ENCODE peak calls at places on chromosomes 12 and 14, in nine cellular contexts. P is HAP-1; X is CD4-positive, alpha-beta memory T cell; V is suprapubic skin; K is CD8-positive, alpha-beta T cell; Z is tibial artery; I is epithelial cell of esophagus; B is HepG2; U is GM23338. M is an unnamed sample.

GRCh38 chr14:61615743-61616523 is 79.4 kb upstream of the HIF1A start:
- DNase-seq in P (no peak), X (no peak), V (no peak), K (no peak), Z (no peak), I (no peak), B (no peak), U (no peak), M (no peak)

GRCh38 chr14:74574092-74574438 is 38.0 kb downstream of the LTBP2 start:
- DNase-seq in P (no peak), X (no peak), V (no peak), K (no peak), Z (no peak), I (no peak), B (no peak), U (no peak), M (no peak)

GRCh38 chr14:62030387-62030786 is 268.2 kb downstream of the SNAPC1 start:
- DNase-seq in P (no peak), X (no peak), V (no peak), K (no peak), Z (no peak), I (no peak), B (no peak), U (no peak), M (no peak)

GRCh38 chr14:52071675-52072074 is 2.8 kb upstream of the NID2 start:
- DNase-seq in P (peak; percentile 27), X (no peak), V (no peak), K (no peak), Z (no peak), I (no peak), B (no peak), U (peak; percentile 64), M (no peak)

GRCh38 chr12:57576613-57577160 is 14.3 kb upstream of the PIP4K2C start:
- DNase-seq in P (no peak), X (no peak), V (no peak), K (no peak), Z (no peak), I (peak; percentile 57), B (peak; percentile 88), U (no peak), M (no peak)

GRCh38 chr14:100402631-100403030 is 79.5 kb downstream of the SLC25A47 start:
- DNase-seq in P (no peak), X (no peak), V (no peak), K (no peak), Z (no peak), I (no peak), B (no peak), U (no peak), M (no peak)

GRCh38 chr12:27571463-27571862 is 47.5 kb downstream of the PPFIBP1 start:
- DNase-seq in P (no peak), X (no peak), V (no peak), K (no peak), Z (no peak), I (peak; percentile 88), B (no peak), U (no peak), M (no peak)

GRCh38 chr14:102905116-102906108 is 17.1 kb upstream of the AMN start:
- DNase-seq in P (no peak), X (no peak), V (no peak), K (no peak), Z (no peak), I (no peak), B (no peak), U (no peak), M (no peak)

GRCh38 chr12:10701226-10701681 is 21.9 kb downstream of the YBX3 start:
- DNase-seq in P (no peak), X (no peak), V (no peak), K (no peak), Z (no peak), I (no peak), B (no peak), U (no peak), M (no peak)

GRCh38 chr14:92579244-92579643 is 65.7 kb downstream of the RIN3 start:
- DNase-seq in P (no peak), X (no peak), V (no peak), K (no peak), Z (no peak), I (no peak), B (no peak), U (no peak), M (no peak)

GRCh38 chr14:104576607-104577332 is 2.8 kb upstream of the C14orf180 start:
- DNase-seq in P (no peak), X (no peak), V (no peak), K (no peak), Z (no peak), I (no peak), B (peak; percentile 25), U (no peak), M (no peak)

GRCh38 chr12:125549836-125550235 is 484.6 kb downstream of the AACS start:
- DNase-seq in P (no peak), X (no peak), V (no peak), K (no peak), Z (no peak), I (no peak), B (no peak), U (peak; percentile 51), M (no peak)

GRCh38 chr14:72049462-72049861 is 117.2 kb downstream of the RGS6 start:
- DNase-seq in P (no peak), X (no peak), V (no peak), K (no peak), Z (no peak), I (peak; percentile 30), B (no peak), U (no peak), M (no peak)

GRCh38 chr14:104898195-104898558 is 26.5 kb upstream of the PLD4 start:
- DNase-seq in P (no peak), X (no peak), V (peak; percentile 67), K (no peak), Z (no peak), I (no peak), B (no peak), U (no peak), M (no peak)

GRCh38 chr14:68308695-68309094 is 484.2 kb downstream of the ZFP36L1 start:
- DNase-seq in P (no peak), X (no peak), V (no peak), K (no peak), Z (no peak), I (no peak), B (no peak), U (no peak), M (no peak)

GRCh38 chr12:119369907-119370546 is 35.5 kb downstream of the CCDC60 start:
- DNase-seq in P (no peak), X (no peak), V (no peak), K (no peak), Z (no peak), I (peak; percentile 62), B (no peak), U (no peak), M (no peak)

GRCh38 chr12:63995512-63995911 is 151.0 kb downstream of the SRGAP1 start:
- DNase-seq in P (no peak), X (no peak), V (no peak), K (no peak), Z (no peak), I (peak; percentile 44), B (no peak), U (no peak), M (no peak)

GRCh38 chr12:67428431-67428830 is 159.3 kb downstream of the CAND1 start:
- DNase-seq in P (no peak), X (no peak), V (no peak), K (no peak), Z (no peak), I (peak; percentile 60), B (peak; percentile 24), U (no peak), M (no peak)

GRCh38 chr14:89630096-89630829 is 213.2 kb upstream of the FOXN3 start:
- DNase-seq in P (no peak), X (no peak), V (no peak), K (no peak), Z (no peak), I (no peak), B (no peak), U (no peak), M (no peak)

GRCh38 chr12:121371404-121371803 is 19.2 kb upstream of the ANAPC5 start:
- DNase-seq in P (no peak), X (no peak), V (no peak), K (no peak), Z (no peak), I (no peak), B (peak; percentile 38), U (no peak), M (no peak)
- H3K4me3 ChIP-seq in P (no peak overlapping the region), X (no peak overlapping the region), V (no peak overlapping the region), K (no peak overlapping the region), Z (no peak overlapping the region), I (no peak overlapping the region), B (no peak overlapping the region), U (no peak overlapping the region), M (no peak overlapping the region)

GRCh38 chr12:79686171-79686570 is 4.6 kb downstream of the PAWR start:
- DNase-seq in P (no peak), X (no peak), V (no peak), K (no peak), Z (no peak), I (peak; percentile 56), B (no peak), U (no peak), M (no peak)
- H3K4me3 ChIP-seq in P (no peak overlapping the region), X (no peak overlapping the region), V (peak overlapping the region; percentile 85), K (no peak overlapping the region), Z (peak overlapping the region; percentile 97), I (peak overlapping the region; percentile 73), B (peak overlapping the region; percentile 76), U (peak overlapping the region; percentile 65), M (no peak overlapping the region)

GRCh38 chr12:663293-663871 is at the start of gene NINJ2:
- DNase-seq in P (no peak), X (no peak), V (no peak), K (no peak), Z (no peak), I (no peak), B (no peak), U (no peak), M (no peak)
- H3K4me3 ChIP-seq in P (no peak within 1 kb of the TSS), X (no peak within 1 kb of the TSS), V (peak within 1 kb of the TSS; percentile 8), K (no peak within 1 kb of the TSS), Z (peak within 1 kb of the TSS; percentile 32), I (no peak within 1 kb of the TSS), B (no peak within 1 kb of the TSS), U (no peak within 1 kb of the TSS), M (no peak within 1 kb of the TSS)

GRCh38 chr14:23428686-23429495 is 6.6 kb downstream of the MYH7 start:
- DNase-seq in P (no peak), X (no peak), V (peak; percentile 50), K (no peak), Z (no peak), I (no peak), B (no peak), U (no peak), M (no peak)

GRCh38 chr14:23431486-23431885 is 4.0 kb downstream of the MYH7 start:
- DNase-seq in P (no peak), X (no peak), V (peak; percentile 50), K (no peak), Z (peak; percentile 16), I (no peak), B (no peak), U (no peak), M (no peak)

GRCh38 chr14:23430016-23430732 is 5.3 kb downstream of the MYH7 start:
- DNase-seq in P (no peak), X (no peak), V (peak; percentile 41), K (no peak), Z (peak; percentile 11), I (no peak), B (no peak), U (no peak), M (no peak)

GRCh38 chr14:23432102-23432925 is 3.1 kb downstream of the MYH7 start:
- DNase-seq in P (no peak), X (no peak), V (peak; percentile 67), K (no peak), Z (peak; percentile 7), I (no peak), B (no peak), U (no peak), M (no peak)

GRCh38 chr14:23430733-23431105 is 4.7 kb downstream of the MYH7 start:
- DNase-seq in P (no peak), X (no peak), V (peak; percentile 37), K (no peak), Z (peak; percentile 12), I (no peak), B (no peak), U (no peak), M (peak; percentile 10)
- H3K4me3 ChIP-seq in P (no peak overlapping the region), X (no peak overlapping the region), V (no peak overlapping the region), K (no peak overlapping the region), Z (no peak overlapping the region), I (no peak overlapping the region), B (no peak overlapping the region), U (no peak overlapping the region), M (no peak overlapping the region)

M was measured in HFF-Myc.